ENCODE peak calls at places on chromosome 21, in four cellular contexts. J is left ventricle myocardium inferior, V is heart right ventricle, O is body of pancreas. B is an unnamed sample. For H3K4me1, the result is how much of the 10 kb centered on the place peaks cover.

GRCh38 chr21:35208117-35208516 is 159.0 kb upstream of the RUNX1 start:
- DNase-seq in V (peak), O (no peak), J (no peak), B (no peak)

GRCh38 chr21:26900980-26901379 is 55.8 kb upstream of the ADAMTS1 start:
- DNase-seq in V (no peak), O (peak), J (no peak), B (no peak)

GRCh38 chr21:23853796-23854379 is 1753.4 kb downstream of the MRPL39 start:
- DNase-seq in V (no peak), O (no peak), J (no peak), B (peak)

GRCh38 chr21:34037446-34037845 is 35.9 kb upstream of the MRPS6 start:
- DNase-seq in V (no peak), J (no peak), O (no peak), B (peak)

GRCh38 chr21:15480160-15480559 is 249.6 kb upstream of the USP25 start:
- DNase-seq in J (no peak), O (no peak), V (no peak), B (no peak)

GRCh38 chr21:14959343-14959742 is 105.5 kb downstream of the NRIP1 start:
- DNase-seq in O (no peak), V (no peak), J (no peak), B (no peak)

GRCh38 chr21:16072692-16073091 is 342.9 kb downstream of the USP25 start:
- DNase-seq in J (no peak), O (no peak), V (no peak), B (peak)

GRCh38 chr21:34205811-34206635 is 132.6 kb downstream of the MRPS6 start:
- DNase-seq in O (no peak), J (no peak), V (no peak), B (no peak)

GRCh38 chr21:28587748-28588147 is 404.9 kb downstream of the LTN1 start:
- DNase-seq in J (no peak), V (no peak), O (no peak), B (no peak)

GRCh38 chr21:34235514-34235913 is 128.3 kb upstream of the KCNE2 start:
- DNase-seq in V (no peak), J (no peak), O (no peak), B (no peak)

GRCh38 chr21:29265690-29266479 is 32.8 kb upstream of the BACH1 start:
- DNase-seq in O (no peak), V (no peak), J (no peak), B (no peak)

GRCh38 chr21:25092441-25093011 is 514.8 kb downstream of the MRPL39 start:
- DNase-seq in V (no peak), O (no peak), J (no peak), B (no peak)

GRCh38 chr21:43778469-43779335 is 2.6 kb upstream of the CSTB start:
- DNase-seq in J (no peak), V (no peak), O (no peak), B (no peak)
- H3K4me1 ChIP-seq in J (under half), V (under half), O (under half), B (under half)

DNA sequence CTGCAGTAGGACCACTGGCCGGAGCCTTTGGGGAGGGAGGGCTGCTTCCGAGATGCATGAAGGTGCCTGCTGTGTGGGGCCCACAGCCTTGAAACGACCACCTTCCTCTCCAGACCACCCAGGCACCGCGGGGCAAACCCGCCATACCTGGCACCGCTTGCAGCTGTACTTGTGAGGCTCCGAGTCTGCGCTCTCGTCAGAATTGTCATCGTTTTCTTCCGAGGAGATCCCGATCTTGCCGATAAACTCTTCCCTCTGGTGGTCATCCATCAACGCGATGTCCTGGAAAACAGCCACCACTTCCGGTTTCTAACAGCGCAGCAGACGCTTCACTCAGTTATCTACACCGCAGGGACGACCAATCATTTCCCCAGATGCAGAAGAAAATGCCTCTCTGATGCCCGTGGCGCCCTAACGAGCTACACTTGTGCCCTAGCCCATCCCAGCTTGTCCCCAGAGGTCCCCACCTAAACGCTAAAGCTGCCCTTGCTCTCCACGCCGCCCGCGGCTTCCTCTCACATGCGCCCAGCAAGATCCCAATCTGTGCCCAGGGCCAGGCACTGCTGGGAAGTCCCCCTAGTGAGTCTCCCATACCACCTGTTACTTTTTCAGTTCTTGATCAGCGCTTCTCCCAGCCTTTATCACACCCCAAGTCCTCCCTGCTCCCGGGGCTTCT is 55.0 kb upstream of the RIPK4 start:
- DNase-seq in J (no peak), V (no peak), O (no peak), B (no peak)
- H3K27ac ChIP-seq in J (no peak), V (no peak), O (no peak), B (no peak)

DNA sequence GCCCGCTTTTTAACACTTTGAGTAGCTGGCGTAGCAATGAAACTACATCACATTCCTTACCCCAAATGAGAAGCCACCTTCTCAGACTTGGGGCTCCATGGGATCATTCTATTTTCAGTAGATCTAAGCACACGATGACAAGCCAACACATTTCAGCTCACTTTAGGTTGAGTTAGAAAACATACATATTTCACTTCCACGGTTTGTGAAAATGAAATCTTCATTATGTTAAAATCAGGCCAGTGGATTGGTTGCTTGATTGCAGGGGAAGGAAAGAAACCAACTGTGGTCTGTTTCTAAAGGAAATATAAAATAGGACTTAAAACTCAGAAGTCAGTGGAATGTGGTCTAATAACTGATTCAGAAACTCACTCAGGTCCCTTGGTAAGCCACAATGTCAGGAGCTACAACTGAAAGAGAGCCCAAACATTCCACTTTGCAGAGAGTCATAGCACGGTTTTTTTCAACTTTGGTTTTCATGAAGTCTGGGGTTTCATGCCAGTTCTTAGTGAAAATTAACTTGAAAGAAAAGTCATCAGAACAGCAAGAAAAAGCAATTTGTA is 82.3 kb upstream of the TIAM1 start:
- DNase-seq in V (no peak), J (no peak), O (no peak), B (no peak)
- H3K4me1 ChIP-seq in V (under half), J (under half), O (under half), B (under half)

DNA sequence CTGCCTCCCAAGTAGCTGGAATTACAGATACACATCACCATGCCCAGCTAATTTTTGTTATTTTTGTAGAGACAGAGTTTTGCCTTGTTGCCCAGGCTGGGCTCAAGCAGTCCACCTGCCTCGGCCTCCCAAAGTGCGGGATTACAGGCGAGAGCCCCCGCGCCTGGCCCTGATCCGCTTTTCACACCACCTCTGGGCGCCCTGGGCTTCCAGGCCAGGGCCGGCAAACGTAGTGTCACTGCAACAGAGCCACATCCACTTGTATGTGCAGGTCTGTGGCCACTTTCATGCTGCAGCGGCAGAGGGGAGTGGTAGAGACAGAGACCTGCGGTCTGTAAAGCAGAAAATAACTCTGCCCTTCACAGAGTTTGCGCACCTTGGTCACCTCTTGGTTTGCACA is 29.5 kb downstream of the RRP1B start:
- DNase-seq in V (no peak), O (no peak), J (no peak), B (no peak)
- H3K27ac ChIP-seq in V (no peak), O (no peak), J (no peak), B (no peak)

DNA sequence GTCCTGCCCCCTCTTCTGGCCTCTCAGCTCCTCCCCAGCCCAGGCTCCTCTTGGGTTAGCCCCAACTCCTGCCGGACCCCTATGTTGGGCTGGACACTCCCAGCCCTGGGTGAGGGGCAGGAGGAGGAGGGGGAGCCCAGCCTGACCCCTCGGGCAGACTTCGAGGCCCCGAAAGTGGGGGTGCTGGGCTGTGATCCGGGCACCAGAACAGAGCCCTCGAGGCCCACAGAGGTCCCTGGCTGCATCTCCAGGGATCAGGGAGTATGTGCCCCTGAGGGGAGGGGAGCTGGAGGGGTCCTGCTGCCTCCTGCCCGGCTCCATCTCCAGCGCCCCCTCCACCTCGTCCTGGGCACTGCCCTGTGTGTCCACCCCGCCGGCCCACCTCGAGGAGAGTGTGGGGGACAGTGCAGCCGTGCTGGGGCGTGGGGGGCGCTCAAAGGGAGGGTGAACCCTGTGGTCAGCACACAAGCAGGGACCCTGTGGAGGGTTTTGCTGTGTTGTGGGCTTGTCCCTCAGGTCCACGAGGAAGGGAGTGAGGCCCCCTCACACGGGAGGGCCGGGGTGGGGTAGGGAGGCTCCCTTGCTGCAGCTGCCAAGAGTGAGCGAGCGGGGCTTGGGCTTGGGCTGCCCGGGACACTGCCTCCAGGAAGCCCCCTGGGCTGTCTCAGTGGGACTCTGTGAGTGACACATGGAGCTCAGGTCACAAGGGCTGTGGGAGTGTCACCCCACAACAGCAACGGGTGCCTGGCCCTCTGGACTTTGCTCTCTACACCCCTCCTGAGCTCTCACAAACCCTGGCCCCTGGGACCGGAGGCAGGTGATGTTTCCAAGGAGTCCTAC is 54.4 kb downstream of the COL18A1 start:
- DNase-seq in V (no peak), J (peak), O (no peak), B (no peak)
- H3K4me1 ChIP-seq in V (under half), J (under half), O (under half), B (under half)